ENCODE peak calls at places on chromosomes 7 and 10, in four cellular contexts. H is M059J; C is myocyte; R is activated CD4-positive, alpha-beta T cell treated with anti-CD3 and anti-CD28 coated beads, Interleukin-2, amount 50 U/mL, for 24 hours. U is an unnamed sample.

GRCh38 chr7:118148930-118149329 is 35.0 kb upstream of the LSM8 start:
- DNase-seq in R (no peak), C (no peak), H (no peak), U (no peak)

GRCh38 chr10:124106241-124106905 is 13.0 kb upstream of the CHST15 start:
- DNase-seq in H (peak; percentile 92), C (peak; percentile 67), R (no peak), U (no peak)

GRCh38 chr10:13993634-13994033 is 337.1 kb downstream of the FRMD4A start:
- DNase-seq in C (no peak), R (no peak), H (no peak), U (no peak)

GRCh38 chr7:127807340-127807739 is 155.3 kb downstream of the SND1 start:
- DNase-seq in C (no peak), H (no peak), R (no peak), U (no peak)

GRCh38 chr7:147509052-147509480 is 1081.5 kb upstream of the C7orf33 start:
- DNase-seq in H (no peak), R (no peak), C (no peak), U (no peak)

GRCh38 chr10:659710-660141 is 29.7 kb downstream of the DIP2C start:
- DNase-seq in H (peak; percentile 47), R (no peak), C (peak; percentile 52), U (no peak)

GRCh38 chr10:112955736-112956421 is 5.8 kb downstream of the TCF7L2 start:
- DNase-seq in R (no peak), C (peak; percentile 82), H (peak; percentile 68), U (no peak)

GRCh38 chr10:78552261-78552811 is 516.4 kb upstream of the ZMIZ1 start:
- DNase-seq in H (no peak), C (no peak), R (no peak), U (no peak)

GRCh38 chr10:112332509-112333228 is 41.2 kb upstream of the ACSL5 start:
- DNase-seq in C (no peak), H (peak; percentile 59), R (no peak), U (no peak)

GRCh38 chr10:132407846-132408278 is 10.9 kb downstream of the PWWP2B start:
- DNase-seq in R (no peak), H (no peak), C (no peak), U (no peak)

GRCh38 chr10:50420166-50420565 is 168.8 kb upstream of the ASAH2 start:
- DNase-seq in R (no peak), H (no peak), C (no peak), U (no peak)

GRCh38 chr10:127907411-127908105 is 655 bp downstream of the PTPRE start:
- DNase-seq in R (no peak), C (peak; percentile 48), H (peak; percentile 69), U (no peak)

GRCh38 chr7:104272767-104273384 is 55.5 kb upstream of the LHFPL3 start:
- DNase-seq in R (no peak), C (peak; percentile 59), H (peak; percentile 32), U (no peak)

GRCh38 chr10:122464575-122464974 is 3.2 kb downstream of the HTRA1 start:
- DNase-seq in C (peak; percentile 47), R (no peak), H (no peak), U (no peak)

GRCh38 chr10:132162021-132162531 is 24.7 kb upstream of the DPYSL4 start:
- DNase-seq in R (no peak), C (peak; percentile 87), H (no peak), U (no peak)

GRCh38 chr7:73707045-73707631 is 12.3 kb downstream of the STX1A start:
- DNase-seq in H (peak; percentile 94), R (no peak), C (no peak), U (no peak)

GRCh38 chr7:96305915-96306314 is 16.0 kb downstream of the SLC25A13 start:
- DNase-seq in R (no peak), H (no peak), C (no peak), U (no peak)

GRCh38 chr7:17123020-17123419 is 175.4 kb upstream of the AHR start:
- DNase-seq in H (peak; percentile 74), R (no peak), C (peak; percentile 65), U (no peak)

GRCh38 chr10:86169066-86169465 is 197.5 kb downstream of the GRID1 start:
- DNase-seq in C (no peak), R (no peak), H (no peak), U (no peak)

GRCh38 chr7:27046854-27047549 is 48.8 kb downstream of the HOXA1 start:
- DNase-seq in H (peak; percentile 80), R (no peak), C (no peak), U (no peak)

GRCh38 chr10:124740374-124741280 is 3.6 kb downstream of the FAM53B start:
- DNase-seq in C (peak; percentile 78), H (peak; percentile 75), R (no peak), U (no peak)

GRCh38 chr7:80307251-80307856 is 172.7 kb downstream of the GNAI1 start:
- DNase-seq in R (no peak), C (peak; percentile 78), H (peak; percentile 80), U (no peak)

GRCh38 chr7:101172854-101173751 is 7.0 kb downstream of the NAT16 start:
- DNase-seq in R (no peak), C (peak; percentile 91), H (peak; percentile 91), U (no peak)

GRCh38 chr10:10533417-10533816 is 484.3 kb upstream of the CELF2 start:
- DNase-seq in R (no peak), C (peak; percentile 61), H (peak; percentile 1), U (no peak)

GRCh38 chr7:83161186-83161585 is 1.5 kb downstream of the PCLO start:
- DNase-seq in H (peak; percentile 28), C (peak; percentile 3), R (no peak), U (no peak)

GRCh38 chr7:50450691-50451051 is 521 bp upstream of the FIGNL1 start:
- DNase-seq in H (no peak), R (peak; percentile 6), C (peak; percentile 40), U (peak; percentile 17)

GRCh38 chr10:124534231-124534798 is 72.7 kb downstream of the LHPP start:
- DNase-seq in R (no peak), C (no peak), H (no peak), U (peak; percentile 8)

GRCh38 chr10:129586897-129587443 is 119.9 kb downstream of the MGMT start:
- DNase-seq in C (no peak), H (no peak), R (no peak), U (no peak)

GRCh38 chr10:26725837-26726727 is 28.6 kb downstream of the PDSS1 start:
- DNase-seq in H (peak; percentile 32), R (no peak), C (peak; percentile 64), U (peak; percentile 27)

U was measured in naive thymus-derived CD8-positive, alpha-beta T cell.